ENCODE peak calls at places on chromosomes 16 and 17, in ten cellular contexts. One of them, this sample, is unnamed.

GRCh38 chr16:6081320-6081976 is 983.9 kb upstream of the EEF2KMT start:
- DNase-seq in adrenal gland: peak; percentile 37
- DNase-seq in heart right ventricle: no peak
- DNase-seq in SJCRH30: peak; percentile 3
- DNase-seq in endothelial cell of umbilical vein: no peak
- DNase-seq in pancreas: peak; percentile 9
- DNase-seq in heart left ventricle: no peak
- DNase-seq in neural progenitor cell: peak; percentile 59
- DNase-seq in cardiac muscle cell: no peak
- DNase-seq in tibial artery: no peak
- DNase-seq in this sample: no peak

GRCh38 chr16:56347166-56347565 is 78.2 kb downstream of the AMFR start:
- DNase-seq in cardiac muscle cell: no peak
- DNase-seq in heart left ventricle: no peak
- DNase-seq in heart right ventricle: no peak
- DNase-seq in pancreas: no peak
- DNase-seq in adrenal gland: no peak
- DNase-seq in endothelial cell of umbilical vein: no peak
- DNase-seq in SJCRH30: no peak
- DNase-seq in tibial artery: no peak
- DNase-seq in neural progenitor cell: no peak
- DNase-seq in this sample: peak; percentile 63

GRCh38 chr17:39252788-39253460 is 27.2 kb upstream of the STAC2 start:
- DNase-seq in neural progenitor cell: no peak
- DNase-seq in tibial artery: no peak
- DNase-seq in pancreas: no peak
- DNase-seq in cardiac muscle cell: no peak
- DNase-seq in SJCRH30: no peak
- DNase-seq in heart left ventricle: no peak
- DNase-seq in endothelial cell of umbilical vein: no peak
- DNase-seq in heart right ventricle: no peak
- DNase-seq in adrenal gland: no peak
- DNase-seq in this sample: no peak

GRCh38 chr16:47519996-47520679 is 59.0 kb downstream of the PHKB start:
- DNase-seq in pancreas: no peak
- DNase-seq in heart left ventricle: no peak
- DNase-seq in heart right ventricle: no peak
- DNase-seq in adrenal gland: no peak
- DNase-seq in SJCRH30: no peak
- DNase-seq in tibial artery: no peak
- DNase-seq in neural progenitor cell: no peak
- DNase-seq in endothelial cell of umbilical vein: no peak
- DNase-seq in cardiac muscle cell: no peak
- DNase-seq in this sample: no peak

GRCh38 chr16:50153648-50154368 is 702 bp downstream of the TENT4B start:
- DNase-seq in pancreas: peak; percentile 21
- DNase-seq in cardiac muscle cell: peak; percentile 26
- DNase-seq in SJCRH30: peak; percentile 20
- DNase-seq in endothelial cell of umbilical vein: peak; percentile 28
- DNase-seq in neural progenitor cell: peak; percentile 46
- DNase-seq in adrenal gland: peak; percentile 53
- DNase-seq in tibial artery: peak; percentile 31
- DNase-seq in heart right ventricle: peak; percentile 49
- DNase-seq in heart left ventricle: peak; percentile 21
- DNase-seq in this sample: peak; percentile 82

GRCh38 chr17:69625449-69625848 is 211.0 kb downstream of the MAP2K6 start:
- DNase-seq in adrenal gland: no peak
- DNase-seq in heart left ventricle: no peak
- DNase-seq in endothelial cell of umbilical vein: no peak
- DNase-seq in neural progenitor cell: peak; percentile 25
- DNase-seq in SJCRH30: no peak
- DNase-seq in tibial artery: no peak
- DNase-seq in cardiac muscle cell: no peak
- DNase-seq in heart right ventricle: no peak
- DNase-seq in pancreas: no peak
- DNase-seq in this sample: no peak

GRCh38 chr17:42779942-42780815 is at the start of gene WNK4:
- DNase-seq in SJCRH30: no peak
- DNase-seq in neural progenitor cell: peak; percentile 64
- DNase-seq in pancreas: no peak
- DNase-seq in adrenal gland: no peak
- DNase-seq in endothelial cell of umbilical vein: peak; percentile 23
- DNase-seq in heart left ventricle: no peak
- DNase-seq in tibial artery: no peak
- DNase-seq in heart right ventricle: no peak
- DNase-seq in cardiac muscle cell: peak; percentile 53
- DNase-seq in this sample: peak; percentile 81

GRCh38 chr17:68201425-68201785 is 46.4 kb upstream of the AMZ2 start:
- DNase-seq in heart right ventricle: no peak
- DNase-seq in endothelial cell of umbilical vein: no peak
- DNase-seq in adrenal gland: no peak
- DNase-seq in heart left ventricle: no peak
- DNase-seq in tibial artery: no peak
- DNase-seq in pancreas: no peak
- DNase-seq in neural progenitor cell: no peak
- DNase-seq in SJCRH30: no peak
- DNase-seq in cardiac muscle cell: no peak
- DNase-seq in this sample: no peak

GRCh38 chr17:68057531-68057952 is 22.0 kb downstream of the KPNA2 start:
- DNase-seq in heart right ventricle: no peak
- DNase-seq in pancreas: no peak
- DNase-seq in endothelial cell of umbilical vein: peak; percentile 53
- DNase-seq in adrenal gland: peak; percentile 40
- DNase-seq in heart left ventricle: no peak
- DNase-seq in neural progenitor cell: no peak
- DNase-seq in cardiac muscle cell: peak; percentile 51
- DNase-seq in SJCRH30: peak; percentile 22
- DNase-seq in tibial artery: no peak
- DNase-seq in this sample: no peak

GRCh38 chr16:87331241-87331801 is 14.1 kb upstream of the C16orf95 start:
- DNase-seq in heart right ventricle: no peak
- DNase-seq in tibial artery: no peak
- DNase-seq in SJCRH30: no peak
- DNase-seq in neural progenitor cell: no peak
- DNase-seq in adrenal gland: no peak
- DNase-seq in heart left ventricle: no peak
- DNase-seq in endothelial cell of umbilical vein: no peak
- DNase-seq in cardiac muscle cell: no peak
- DNase-seq in pancreas: no peak
- DNase-seq in this sample: peak; percentile 77

GRCh38 chr16:23950898-23951297 is 115.1 kb downstream of the PRKCB start:
- DNase-seq in neural progenitor cell: no peak
- DNase-seq in endothelial cell of umbilical vein: no peak
- DNase-seq in adrenal gland: no peak
- DNase-seq in heart left ventricle: no peak
- DNase-seq in pancreas: no peak
- DNase-seq in cardiac muscle cell: no peak
- DNase-seq in tibial artery: no peak
- DNase-seq in heart right ventricle: no peak
- DNase-seq in SJCRH30: no peak
- DNase-seq in this sample: no peak

GRCh38 chr16:2979669-2980226 is 498 bp downstream of the PKMYT1 start:
- DNase-seq in tibial artery: no peak
- DNase-seq in heart right ventricle: no peak
- DNase-seq in neural progenitor cell: peak; percentile 64
- DNase-seq in endothelial cell of umbilical vein: no peak
- DNase-seq in pancreas: no peak
- DNase-seq in heart left ventricle: no peak
- DNase-seq in adrenal gland: no peak
- DNase-seq in cardiac muscle cell: no peak
- DNase-seq in SJCRH30: peak; percentile 45
- DNase-seq in this sample: peak; percentile 81

GRCh38 chr17:55609737-55610201 is 98.5 kb upstream of the SMIM36 start:
- DNase-seq in neural progenitor cell: no peak
- DNase-seq in heart left ventricle: no peak
- DNase-seq in pancreas: peak; percentile 5
- DNase-seq in tibial artery: peak; percentile 33
- DNase-seq in heart right ventricle: peak; percentile 10
- DNase-seq in endothelial cell of umbilical vein: no peak
- DNase-seq in cardiac muscle cell: peak; percentile 38
- DNase-seq in adrenal gland: peak; percentile 57
- DNase-seq in SJCRH30: peak; percentile 20
- DNase-seq in this sample: no peak

GRCh38 chr17:76710863-76711611 is at the start of gene MXRA7:
- DNase-seq in endothelial cell of umbilical vein: peak; percentile 61
- DNase-seq in heart left ventricle: peak; percentile 85
- DNase-seq in cardiac muscle cell: peak; percentile 77
- DNase-seq in tibial artery: peak; percentile 66
- DNase-seq in adrenal gland: peak; percentile 77
- DNase-seq in neural progenitor cell: peak; percentile 87
- DNase-seq in pancreas: peak; percentile 73
- DNase-seq in SJCRH30: peak; percentile 85
- DNase-seq in heart right ventricle: peak; percentile 82
- DNase-seq in this sample: peak; percentile 90

GRCh38 chr16:54194008-54194731 is 92.4 kb downstream of the IRX3 start:
- DNase-seq in adrenal gland: peak; percentile 50
- DNase-seq in endothelial cell of umbilical vein: no peak
- DNase-seq in SJCRH30: peak; percentile 73
- DNase-seq in pancreas: no peak
- DNase-seq in cardiac muscle cell: peak; percentile 84
- DNase-seq in tibial artery: peak; percentile 89
- DNase-seq in neural progenitor cell: peak; percentile 55
- DNase-seq in heart left ventricle: peak; percentile 86
- DNase-seq in heart right ventricle: peak; percentile 91
- DNase-seq in this sample: peak; percentile 94

GRCh38 chr16:89689142-89689541 is 2.7 kb downstream of the CDK10 start:
- DNase-seq in endothelial cell of umbilical vein: no peak
- DNase-seq in adrenal gland: no peak
- DNase-seq in pancreas: no peak
- DNase-seq in heart left ventricle: no peak
- DNase-seq in SJCRH30: no peak
- DNase-seq in cardiac muscle cell: no peak
- DNase-seq in heart right ventricle: no peak
- DNase-seq in tibial artery: no peak
- DNase-seq in neural progenitor cell: no peak
- DNase-seq in this sample: no peak

GRCh38 chr17:68294617-68295016 is 3.3 kb downstream of the ARSG start:
- DNase-seq in heart left ventricle: no peak
- DNase-seq in cardiac muscle cell: no peak
- DNase-seq in neural progenitor cell: no peak
- DNase-seq in endothelial cell of umbilical vein: no peak
- DNase-seq in SJCRH30: no peak
- DNase-seq in pancreas: no peak
- DNase-seq in adrenal gland: no peak
- DNase-seq in heart right ventricle: no peak
- DNase-seq in tibial artery: no peak
- DNase-seq in this sample: no peak

DNA sequence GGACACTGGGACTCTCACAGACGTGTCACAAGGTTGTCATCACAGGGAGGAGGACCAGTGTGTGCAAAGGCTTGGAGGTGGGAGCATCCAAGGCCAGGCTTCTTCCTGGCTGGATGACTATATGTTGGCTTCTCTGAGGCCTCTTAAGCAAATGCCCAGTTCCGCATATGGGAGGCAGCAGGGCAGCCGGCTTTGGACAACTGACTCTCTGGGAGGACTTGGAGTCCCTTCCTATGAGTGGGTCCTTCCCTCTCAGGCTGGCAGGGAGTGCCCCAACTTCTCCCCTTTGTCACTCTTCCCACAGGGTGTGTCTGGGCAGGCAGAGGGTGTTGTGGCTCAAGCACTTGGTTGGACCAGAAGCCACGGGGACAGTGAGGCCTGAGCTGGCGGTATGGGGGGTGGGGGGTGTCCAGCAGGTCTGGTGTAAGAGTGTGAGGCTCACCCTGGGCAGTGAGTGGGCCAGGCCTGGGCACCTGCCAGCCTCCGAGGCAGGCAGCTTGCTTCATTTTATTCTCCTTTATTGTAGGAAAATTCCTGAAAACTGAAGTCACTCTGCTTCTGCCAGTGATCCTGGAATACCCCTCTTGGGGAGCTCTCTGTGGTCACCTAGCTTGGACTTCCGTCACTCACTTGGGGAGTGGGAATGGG is 14.9 kb downstream of the ADGRG1 start:
- DNase-seq in endothelial cell of umbilical vein: peak; percentile 24
- DNase-seq in SJCRH30: no peak
- DNase-seq in cardiac muscle cell: peak; percentile 31
- DNase-seq in tibial artery: no peak
- DNase-seq in heart left ventricle: no peak
- DNase-seq in heart right ventricle: no peak
- DNase-seq in adrenal gland: no peak
- DNase-seq in pancreas: no peak
- DNase-seq in neural progenitor cell: no peak
- DNase-seq in this sample: no peak
- H3K27ac ChIP-seq in endothelial cell of umbilical vein: no peak overlapping the region
- H3K27ac ChIP-seq in SJCRH30: no peak overlapping the region
- H3K27ac ChIP-seq in cardiac muscle cell: no peak overlapping the region
- H3K27ac ChIP-seq in tibial artery: no peak overlapping the region
- H3K27ac ChIP-seq in heart left ventricle: peak overlapping the region; percentile 57
- H3K27ac ChIP-seq in heart right ventricle: peak overlapping the region; percentile 62
- H3K27ac ChIP-seq in adrenal gland: no peak overlapping the region
- H3K27ac ChIP-seq in pancreas: no peak overlapping the region
- H3K27ac ChIP-seq in neural progenitor cell: no peak overlapping the region
- H3K27ac ChIP-seq in this sample: peak overlapping the region; percentile 11

GRCh38 chr17:36532435-36532975 is 2.2 kb downstream of the MYO19 start:
- DNase-seq in heart right ventricle: no peak
- DNase-seq in adrenal gland: peak; percentile 16
- DNase-seq in pancreas: no peak
- DNase-seq in neural progenitor cell: no peak
- DNase-seq in cardiac muscle cell: no peak
- DNase-seq in tibial artery: no peak
- DNase-seq in heart left ventricle: no peak
- DNase-seq in endothelial cell of umbilical vein: no peak
- DNase-seq in SJCRH30: no peak
- DNase-seq in this sample: no peak
- H3K27ac ChIP-seq in heart right ventricle: no peak overlapping the region
- H3K27ac ChIP-seq in adrenal gland: no peak overlapping the region
- H3K27ac ChIP-seq in pancreas: no peak overlapping the region
- H3K27ac ChIP-seq in neural progenitor cell: no peak overlapping the region
- H3K27ac ChIP-seq in cardiac muscle cell: no peak overlapping the region
- H3K27ac ChIP-seq in tibial artery: no peak overlapping the region
- H3K27ac ChIP-seq in heart left ventricle: no peak overlapping the region
- H3K27ac ChIP-seq in endothelial cell of umbilical vein: no peak overlapping the region
- H3K27ac ChIP-seq in SJCRH30: no peak overlapping the region
- H3K27ac ChIP-seq in this sample: no peak overlapping the region

GRCh38 chr17:72474243-72474642 is 353.4 kb downstream of the SOX9 start:
- DNase-seq in heart right ventricle: no peak
- DNase-seq in heart left ventricle: no peak
- DNase-seq in neural progenitor cell: no peak
- DNase-seq in endothelial cell of umbilical vein: no peak
- DNase-seq in cardiac muscle cell: no peak
- DNase-seq in tibial artery: no peak
- DNase-seq in pancreas: no peak
- DNase-seq in adrenal gland: no peak
- DNase-seq in SJCRH30: no peak
- DNase-seq in this sample: no peak
- H3K27ac ChIP-seq in heart right ventricle: no peak overlapping the region
- H3K27ac ChIP-seq in heart left ventricle: no peak overlapping the region
- H3K27ac ChIP-seq in neural progenitor cell: no peak overlapping the region
- H3K27ac ChIP-seq in endothelial cell of umbilical vein: no peak overlapping the region
- H3K27ac ChIP-seq in cardiac muscle cell: no peak overlapping the region
- H3K27ac ChIP-seq in tibial artery: no peak overlapping the region
- H3K27ac ChIP-seq in pancreas: no peak overlapping the region
- H3K27ac ChIP-seq in adrenal gland: no peak overlapping the region
- H3K27ac ChIP-seq in SJCRH30: no peak overlapping the region
- H3K27ac ChIP-seq in this sample: no peak overlapping the region

DNA sequence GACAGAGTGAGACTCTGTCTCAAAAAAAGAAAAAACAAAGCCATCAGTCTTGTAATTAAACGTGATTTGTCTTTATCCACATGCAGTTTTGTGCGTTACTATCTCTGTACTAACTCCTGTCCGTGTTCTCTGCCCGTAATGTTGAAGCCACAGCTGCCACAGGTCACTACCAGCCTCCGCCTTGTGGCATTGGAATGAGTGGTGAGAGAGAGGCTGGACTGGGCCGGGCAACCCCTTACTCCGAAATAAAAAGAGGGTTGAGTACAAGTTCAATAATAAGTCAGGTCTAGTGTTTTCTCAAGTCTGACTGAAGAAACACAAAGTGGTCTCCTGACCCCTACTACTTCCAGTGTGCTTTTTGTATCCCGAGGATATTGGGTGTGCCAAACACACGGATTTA is 5.4 kb downstream of the DNAJA3 start:
- DNase-seq in heart left ventricle: no peak
- DNase-seq in cardiac muscle cell: no peak
- DNase-seq in SJCRH30: no peak
- DNase-seq in neural progenitor cell: no peak
- DNase-seq in adrenal gland: no peak
- DNase-seq in tibial artery: no peak
- DNase-seq in heart right ventricle: no peak
- DNase-seq in pancreas: no peak
- DNase-seq in endothelial cell of umbilical vein: no peak
- DNase-seq in this sample: no peak
- H3K27ac ChIP-seq in heart left ventricle: no peak overlapping the region
- H3K27ac ChIP-seq in cardiac muscle cell: no peak overlapping the region
- H3K27ac ChIP-seq in SJCRH30: no peak overlapping the region
- H3K27ac ChIP-seq in neural progenitor cell: no peak overlapping the region
- H3K27ac ChIP-seq in adrenal gland: no peak overlapping the region
- H3K27ac ChIP-seq in tibial artery: no peak overlapping the region
- H3K27ac ChIP-seq in heart right ventricle: no peak overlapping the region
- H3K27ac ChIP-seq in pancreas: no peak overlapping the region
- H3K27ac ChIP-seq in endothelial cell of umbilical vein: no peak overlapping the region
- H3K27ac ChIP-seq in this sample: no peak overlapping the region

This sample was measured in kidney.